ENCODE peak calls at places on chromosomes 16 and 17, in four cellular contexts. One of them, this sample, is unnamed.

GRCh38 chr16:67657751-67658518 is 2.1 kb downstream of the ACD start:
- DNase-seq in SK-N-SH: no peak
- DNase-seq in GM12878: no peak
- DNase-seq in K562: no peak
- DNase-seq in this sample: no peak

GRCh38 chr16:12271006-12271405 is 294.5 kb downstream of the SNX29 start:
- DNase-seq in SK-N-SH: no peak
- DNase-seq in GM12878: no peak
- DNase-seq in K562: peak; percentile 50
- DNase-seq in this sample: peak; percentile 52

GRCh38 chr16:68061396-68061795 is 23.8 kb upstream of the NFATC3 start:
- DNase-seq in SK-N-SH: no peak
- DNase-seq in GM12878: no peak
- DNase-seq in K562: no peak
- DNase-seq in this sample: no peak

GRCh38 chr17:77096570-77097214 is 44.1 kb upstream of the SEC14L1 start:
- DNase-seq in SK-N-SH: peak; percentile 50
- DNase-seq in GM12878: no peak
- DNase-seq in K562: no peak
- DNase-seq in this sample: peak; percentile 41

GRCh38 chr16:59048876-59049275 is 314.8 kb upstream of the GOT2 start:
- DNase-seq in SK-N-SH: no peak
- DNase-seq in GM12878: no peak
- DNase-seq in K562: no peak
- DNase-seq in this sample: no peak

GRCh38 chr16:88549671-88550643 is 20.2 kb upstream of the ZC3H18 start:
- DNase-seq in SK-N-SH: peak; percentile 33
- DNase-seq in GM12878: no peak
- DNase-seq in K562: no peak
- DNase-seq in this sample: no peak

GRCh38 chr17:31580331-31581021 is 189.0 kb downstream of the RAB11FIP4 start:
- DNase-seq in SK-N-SH: no peak
- DNase-seq in GM12878: no peak
- DNase-seq in K562: no peak
- DNase-seq in this sample: no peak

GRCh38 chr17:48539177-48539576 is 5.7 kb downstream of the HOXB2 start:
- DNase-seq in SK-N-SH: no peak
- DNase-seq in GM12878: no peak
- DNase-seq in K562: no peak
- DNase-seq in this sample: no peak

GRCh38 chr17:78043031-78043430 is 84.5 kb downstream of the TNRC6C start:
- DNase-seq in SK-N-SH: no peak
- DNase-seq in GM12878: no peak
- DNase-seq in K562: no peak
- DNase-seq in this sample: no peak

GRCh38 chr16:83200005-83200779 is 573.4 kb downstream of the CDH13 start:
- DNase-seq in SK-N-SH: no peak
- DNase-seq in GM12878: no peak
- DNase-seq in K562: no peak
- DNase-seq in this sample: no peak

GRCh38 chr16:26642047-26642664 is 424.6 kb upstream of the C16orf82 start:
- DNase-seq in SK-N-SH: no peak
- DNase-seq in GM12878: no peak
- DNase-seq in K562: no peak
- DNase-seq in this sample: no peak

GRCh38 chr16:1326946-1327618 is 6.4 kb upstream of the BAIAP3 start:
- DNase-seq in SK-N-SH: no peak
- DNase-seq in GM12878: no peak
- DNase-seq in K562: no peak
- DNase-seq in this sample: no peak

GRCh38 chr17:81976332-81977210 is 858 bp upstream of the ASPSCR1 start:
- DNase-seq in SK-N-SH: no peak
- DNase-seq in GM12878: no peak
- DNase-seq in K562: peak; percentile 32
- DNase-seq in this sample: no peak

GRCh38 chr16:57245472-57246113 is 534 bp downstream of the ARL2BP start:
- DNase-seq in SK-N-SH: peak; percentile 62
- DNase-seq in GM12878: no peak
- DNase-seq in K562: peak; percentile 51
- DNase-seq in this sample: no peak

GRCh38 chr16:17251496-17251895 is 219.3 kb downstream of the XYLT1 start:
- DNase-seq in SK-N-SH: no peak
- DNase-seq in GM12878: no peak
- DNase-seq in K562: no peak
- DNase-seq in this sample: no peak

GRCh38 chr17:17206149-17206912 is at the start of gene PLD6:
- DNase-seq in SK-N-SH: peak; percentile 96
- DNase-seq in GM12878: peak; percentile 72
- DNase-seq in K562: peak; percentile 88
- DNase-seq in this sample: peak; percentile 67

GRCh38 chr16:20865420-20866126 is 34.6 kb downstream of the DCUN1D3 start:
- DNase-seq in SK-N-SH: no peak
- DNase-seq in GM12878: peak; percentile 64
- DNase-seq in K562: no peak
- DNase-seq in this sample: no peak

GRCh38 chr16:8935989-8936388 is 27.7 kb downstream of the USP7 start:
- DNase-seq in SK-N-SH: peak; percentile 39
- DNase-seq in GM12878: no peak
- DNase-seq in K562: no peak
- DNase-seq in this sample: peak; percentile 58

GRCh38 chr16:3180445-3180878 is 7.5 kb upstream of the OR1F1 start:
- DNase-seq in SK-N-SH: no peak
- DNase-seq in GM12878: no peak
- DNase-seq in K562: peak; percentile 47
- DNase-seq in this sample: no peak

GRCh38 chr17:42282478-42283080 is 5.7 kb upstream of the STAT5A start:
- DNase-seq in SK-N-SH: peak; percentile 11
- DNase-seq in GM12878: no peak
- DNase-seq in K562: peak; percentile 9
- DNase-seq in this sample: no peak

GRCh38 chr16:6573577-6573976 is 759.1 kb upstream of the RBFOX1 start:
- DNase-seq in SK-N-SH: peak; percentile 80
- DNase-seq in GM12878: no peak
- DNase-seq in K562: peak; percentile 26
- DNase-seq in this sample: peak; percentile 2

GRCh38 chr16:53549970-53550406 is 47.0 kb upstream of the AKTIP start:
- DNase-seq in SK-N-SH: peak; percentile 85
- DNase-seq in GM12878: peak; percentile 40
- DNase-seq in K562: peak; percentile 63
- DNase-seq in this sample: peak; percentile 69

GRCh38 chr17:4636474-4637100 is 4.9 kb downstream of the ALOX15 start:
- DNase-seq in SK-N-SH: no peak
- DNase-seq in GM12878: no peak
- DNase-seq in K562: no peak
- DNase-seq in this sample: no peak

GRCh38 chr16:11836653-11837244 is 14.6 kb downstream of the RSL1D1 start:
- DNase-seq in SK-N-SH: no peak
- DNase-seq in GM12878: no peak
- DNase-seq in K562: no peak
- DNase-seq in this sample: no peak

GRCh38 chr16:16161319-16161718 is 62.0 kb downstream of the ABCC6 start:
- DNase-seq in SK-N-SH: no peak
- DNase-seq in GM12878: no peak
- DNase-seq in K562: no peak
- DNase-seq in this sample: no peak

GRCh38 chr17:28569446-28569845 is 1.9 kb downstream of the PIGS start:
- DNase-seq in SK-N-SH: no peak
- DNase-seq in GM12878: no peak
- DNase-seq in K562: no peak
- DNase-seq in this sample: no peak

GRCh38 chr16:14501331-14502255 is 128.5 kb downstream of the PARN start:
- DNase-seq in SK-N-SH: peak; percentile 42
- DNase-seq in GM12878: peak; percentile 50
- DNase-seq in K562: peak; percentile 75
- DNase-seq in this sample: peak; percentile 92

GRCh38 chr16:23712976-23713375 is at the start of gene ERN2:
- DNase-seq in SK-N-SH: no peak
- DNase-seq in GM12878: no peak
- DNase-seq in K562: no peak
- DNase-seq in this sample: no peak

GRCh38 chr17:50130778-50131317 is 888 bp upstream of the SAMD14 start:
- DNase-seq in SK-N-SH: peak; percentile 67
- DNase-seq in GM12878: no peak
- DNase-seq in K562: no peak
- DNase-seq in this sample: peak; percentile 39

GRCh38 chr16:14014284-14014625 is 56.9 kb upstream of the MRTFB start:
- DNase-seq in SK-N-SH: no peak
- DNase-seq in GM12878: no peak
- DNase-seq in K562: no peak
- DNase-seq in this sample: no peak

GRCh38 chr17:6437466-6437865 is 2.5 kb upstream of the AIPL1 start:
- DNase-seq in SK-N-SH: no peak
- DNase-seq in GM12878: no peak
- DNase-seq in K562: no peak
- DNase-seq in this sample: no peak

GRCh38 chr17:43611230-43611969 is 50.3 kb downstream of the MEOX1 start:
- DNase-seq in SK-N-SH: no peak
- DNase-seq in GM12878: no peak
- DNase-seq in K562: no peak
- DNase-seq in this sample: no peak

GRCh38 chr17:70168044-70168978 is 1.0 kb upstream of the KCNJ2 start:
- DNase-seq in SK-N-SH: peak; percentile 81
- DNase-seq in GM12878: no peak
- DNase-seq in K562: peak; percentile 46
- DNase-seq in this sample: no peak

GRCh38 chr17:66593116-66593515 is 241.8 kb upstream of the CACNG5 start:
- DNase-seq in SK-N-SH: no peak
- DNase-seq in GM12878: no peak
- DNase-seq in K562: no peak
- DNase-seq in this sample: no peak

GRCh38 chr17:43020789-43021738 is 1.1 kb downstream of the VAT1 start:
- DNase-seq in SK-N-SH: peak; percentile 86
- DNase-seq in GM12878: no peak
- DNase-seq in K562: peak; percentile 89
- DNase-seq in this sample: peak; percentile 63

GRCh38 chr17:48575673-48576478 is 2.3 kb downstream of the HOXB4 start:
- DNase-seq in SK-N-SH: no peak
- DNase-seq in GM12878: no peak
- DNase-seq in K562: no peak
- DNase-seq in this sample: no peak

GRCh38 chr16:10992797-10993196 is 48.4 kb downstream of the CLEC16A start:
- DNase-seq in SK-N-SH: no peak
- DNase-seq in GM12878: no peak
- DNase-seq in K562: peak; percentile 82
- DNase-seq in this sample: no peak

GRCh38 chr16:29875206-29875605 is 12.2 kb upstream of the CDIPT start:
- DNase-seq in SK-N-SH: no peak
- DNase-seq in GM12878: no peak
- DNase-seq in K562: no peak
- DNase-seq in this sample: no peak

DNA sequence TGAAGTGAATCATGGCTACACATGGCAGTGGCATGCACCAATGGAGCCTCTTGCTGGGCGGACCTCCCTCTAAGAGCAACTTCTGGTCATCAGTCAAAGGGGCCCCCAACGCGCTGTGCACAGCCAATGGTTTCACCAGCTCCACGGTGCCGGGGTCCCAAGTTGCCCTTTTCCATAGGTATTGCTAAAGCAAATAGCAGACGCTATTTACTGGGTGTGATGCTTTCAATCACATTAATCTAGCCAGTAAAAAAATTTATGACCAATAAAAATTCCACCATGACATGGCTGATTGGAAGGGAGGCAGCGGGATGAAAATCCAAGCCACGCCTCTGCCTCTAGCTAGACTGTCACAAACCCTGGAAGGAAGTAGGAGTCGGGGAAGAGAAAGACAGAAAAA is 680.3 kb upstream of the SOX9 start:
- DNase-seq in SK-N-SH: no peak
- DNase-seq in GM12878: no peak
- DNase-seq in K562: no peak
- DNase-seq in this sample: no peak
- TF ChIP-seq NFIC in SK-N-SH: no peak
- TF ChIP-seq NFIC in GM12878: no peak
- TF ChIP-seq NFIC in K562: no peak
- TF ChIP-seq NFIC in this sample: no peak

DNA sequence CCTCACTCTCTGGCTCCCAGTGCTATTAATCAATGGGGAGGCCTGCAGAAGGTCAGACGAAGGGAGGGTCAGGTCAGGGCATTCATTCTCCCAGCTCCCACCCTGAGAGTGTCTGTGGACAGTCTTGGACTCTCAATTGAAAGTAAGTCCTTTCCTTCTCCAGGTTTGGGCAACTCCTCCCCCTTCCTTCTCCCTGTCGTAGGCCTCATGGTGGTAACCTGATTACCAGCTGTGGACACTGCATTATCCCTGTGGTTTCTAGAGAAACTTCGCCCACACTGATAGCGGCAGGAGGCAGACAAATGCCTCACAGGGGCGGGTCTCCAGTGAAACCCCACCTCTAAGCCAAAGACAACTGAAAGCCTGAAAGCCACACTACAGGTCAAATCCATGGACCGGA is 57.7 kb upstream of the SLC25A19 start:
- DNase-seq in SK-N-SH: no peak
- DNase-seq in GM12878: no peak
- DNase-seq in K562: peak; percentile 79
- DNase-seq in this sample: no peak
- TF ChIP-seq NFIC in SK-N-SH: no peak
- TF ChIP-seq NFIC in GM12878: no peak
- TF ChIP-seq NFIC in K562: peak; percentile 43
- TF ChIP-seq NFIC in this sample: no peak

GRCh38 chr17:19369846-19370492 is 7.4 kb upstream of the B9D1 start:
- DNase-seq in SK-N-SH: no peak
- DNase-seq in GM12878: no peak
- DNase-seq in K562: no peak
- DNase-seq in this sample: no peak
- TF ChIP-seq NFIC in SK-N-SH: no peak
- TF ChIP-seq NFIC in GM12878: no peak
- TF ChIP-seq NFIC in K562: no peak
- TF ChIP-seq NFIC in this sample: no peak

DNA sequence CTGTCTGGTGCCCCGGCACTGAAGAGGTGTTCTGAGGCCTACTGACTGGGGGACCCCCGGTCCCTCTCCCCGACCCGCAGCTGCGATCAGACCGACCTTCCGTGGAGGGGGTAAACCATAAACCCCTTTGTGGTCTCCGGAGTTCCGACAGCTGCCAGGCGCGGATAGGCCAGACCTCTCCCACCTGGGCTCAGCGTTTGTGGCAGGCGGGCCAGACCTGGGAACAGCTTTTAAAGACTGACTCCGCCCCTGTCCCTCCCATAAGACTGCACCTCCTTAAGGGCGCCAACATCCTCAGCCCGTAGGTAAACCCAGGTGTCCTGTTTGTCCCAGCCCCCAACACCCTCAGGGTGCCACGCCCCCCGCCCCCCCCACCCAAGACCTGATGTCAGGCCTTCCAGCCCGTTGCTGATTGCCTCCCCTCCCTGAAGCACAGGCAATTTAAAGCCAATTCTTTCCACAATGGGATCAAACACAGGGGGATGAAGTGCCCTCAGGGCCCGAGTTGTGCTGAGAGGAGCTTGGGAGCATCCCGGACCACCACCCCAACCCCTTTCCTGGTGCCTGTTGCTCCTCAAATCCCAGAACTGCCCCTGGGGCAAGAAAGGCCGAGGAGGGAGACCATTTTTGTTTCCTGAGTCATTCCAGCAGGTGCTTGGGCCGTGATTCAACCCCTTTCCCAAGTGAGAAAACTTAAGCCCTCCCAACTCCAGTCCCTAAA is at the start of gene SOX15:
- DNase-seq in SK-N-SH: peak; percentile 50
- DNase-seq in GM12878: no peak
- DNase-seq in K562: no peak
- DNase-seq in this sample: no peak
- TF ChIP-seq NFIC in SK-N-SH: no peak
- TF ChIP-seq NFIC in GM12878: no peak
- TF ChIP-seq NFIC in K562: no peak
- TF ChIP-seq NFIC in this sample: no peak